ENCODE peak calls at places on chromosomes 3 and 15, in nine cellular contexts. P is stimulated activated CD4-positive, alpha-beta T cell treated with anti-CD3 and anti-CD28 coated beads, Interleukin-1b, Interleukin-23, amount 100 ng/mL, for 4 hours; U is activated CD8-positive, alpha-beta memory T cell treated with anti-CD3 and anti-CD28 coated beads, Interleukin-2, amount 10 ng/mL, durations not matched to agents 7 days and 5 days; Y is activated CD4-positive, alpha-beta T cell treated with anti-CD3 and anti-CD28 coated beads, Interleukin-2, amount 50 U/mL, for 48 hours; I is GM12865; W is SK-MEL-5; Z is fibroblast of mammary gland; J is endodermal cell; H is NCI-H2029. Q is an unnamed sample.

GRCh38 chr15:57652481-57652880 is 54.0 kb upstream of the POLR2M start:
- DNase-seq in P (no peak), U (no peak), Y (no peak), I (no peak), W (no peak), Z (no peak), J (no peak), H (no peak), Q (no peak)

GRCh38 chr3:52238193-52238760 is 681 bp downstream of the TWF2 start:
- DNase-seq in P (no peak), U (no peak), Y (no peak), I (no peak), W (no peak), Z (no peak), J (no peak), H (no peak), Q (no peak)

GRCh38 chr3:110629917-110630316 is 441.7 kb upstream of the NECTIN3 start:
- DNase-seq in P (no peak), U (no peak), Y (no peak), I (no peak), W (no peak), Z (no peak), J (no peak), H (no peak), Q (no peak)

GRCh38 chr3:24523195-24523594 is 28.5 kb upstream of the THRB start:
- DNase-seq in P (no peak), U (no peak), Y (no peak), I (no peak), W (no peak), Z (no peak), J (no peak), H (no peak), Q (no peak)

GRCh38 chr3:116981088-116981487 is 271.5 kb downstream of the TUSC7 start:
- DNase-seq in P (no peak), U (no peak), Y (no peak), I (no peak), W (no peak), Z (no peak), J (no peak), H (no peak), Q (no peak)

GRCh38 chr3:24470277-24470676 is 24.4 kb downstream of the THRB start:
- DNase-seq in P (no peak), U (no peak), Y (no peak), I (no peak), W (no peak), Z (no peak), J (no peak), H (no peak), Q (no peak)

GRCh38 chr3:59245879-59246501 is 196.2 kb upstream of the CFAP20DC start:
- DNase-seq in P (no peak), U (no peak), Y (no peak), I (no peak), W (peak), Z (peak), J (no peak), H (no peak), Q (no peak)

GRCh38 chr3:138186803-138187295 is 252 bp upstream of the ARMC8 start:
- DNase-seq in P (peak), U (peak), Y (peak), I (peak), W (peak), Z (no peak), J (peak), H (peak), Q (peak)

GRCh38 chr3:149186219-149186618 is 35.4 kb downstream of the CP start:
- DNase-seq in P (no peak), U (no peak), Y (no peak), I (no peak), W (no peak), Z (no peak), J (no peak), H (no peak), Q (no peak)

GRCh38 chr3:197348014-197348413 is 49.6 kb upstream of the DLG1 start:
- DNase-seq in P (no peak), U (no peak), Y (no peak), I (no peak), W (no peak), Z (no peak), J (no peak), H (no peak), Q (no peak)

GRCh38 chr15:63344737-63345390 is 36.8 kb downstream of the CA12 start:
- DNase-seq in P (no peak), U (no peak), Y (no peak), I (no peak), W (no peak), Z (no peak), J (no peak), H (no peak), Q (no peak)

GRCh38 chr15:32918481-32919026 is 200.8 kb downstream of the GREM1 start:
- DNase-seq in P (no peak), U (no peak), Y (no peak), I (no peak), W (no peak), Z (no peak), J (no peak), H (no peak), Q (no peak)

GRCh38 chr3:30122359-30122758 is 484.0 kb upstream of the TGFBR2 start:
- DNase-seq in P (no peak), U (no peak), Y (no peak), I (no peak), W (no peak), Z (no peak), J (no peak), H (no peak), Q (no peak)

GRCh38 chr3:106006001-106006400 is 137.2 kb upstream of the CBLB start:
- DNase-seq in P (no peak), U (no peak), Y (no peak), I (no peak), W (no peak), Z (peak), J (no peak), H (no peak), Q (peak)

GRCh38 chr3:195097331-195098255 is 173.4 kb downstream of the XXYLT1 start:
- DNase-seq in P (no peak), U (no peak), Y (no peak), I (peak), W (no peak), Z (no peak), J (no peak), H (no peak), Q (no peak)

GRCh38 chr15:64343841-64344240 is 12.1 kb downstream of the CSNK1G1 start:
- DNase-seq in P (no peak), U (no peak), Y (no peak), I (no peak), W (no peak), Z (peak), J (no peak), H (no peak), Q (no peak)

GRCh38 chr3:4752201-4753072 is 226.8 kb upstream of the BHLHE40 start:
- DNase-seq in P (no peak), U (no peak), Y (no peak), I (no peak), W (no peak), Z (no peak), J (peak), H (no peak), Q (peak)

GRCh38 chr3:50192689-50193141 is 1.3 kb downstream of the GNAT1 start:
- DNase-seq in P (peak), U (peak), Y (peak), I (peak), W (peak), Z (peak), J (peak), H (no peak), Q (peak)

GRCh38 chr15:94177112-94177511 is 54.2 kb upstream of the MCTP2 start:
- DNase-seq in P (no peak), U (no peak), Y (no peak), I (no peak), W (no peak), Z (no peak), J (no peak), H (no peak), Q (peak)

GRCh38 chr3:177603137-177603603 is 405.9 kb upstream of the TBL1XR1 start:
- DNase-seq in P (no peak), U (no peak), Y (no peak), I (peak), W (no peak), Z (no peak), J (no peak), H (no peak), Q (peak)

GRCh38 chr3:100269410-100270217 is 8.8 kb downstream of the TBC1D23 start:
- DNase-seq in P (no peak), U (peak), Y (peak), I (no peak), W (no peak), Z (peak), J (no peak), H (no peak), Q (peak)

GRCh38 chr3:72658466-72659100 is 189.7 kb downstream of the SHQ1 start:
- DNase-seq in P (no peak), U (no peak), Y (no peak), I (no peak), W (no peak), Z (no peak), J (no peak), H (no peak), Q (no peak)

GRCh38 chr3:120780977-120781376 is 38.4 kb downstream of the GTF2E1 start:
- DNase-seq in P (no peak), U (no peak), Y (no peak), I (peak), W (no peak), Z (peak), J (no peak), H (no peak), Q (peak)

GRCh38 chr3:133192967-133193366 is 154.8 kb downstream of the TMEM108 start:
- DNase-seq in P (no peak), U (no peak), Y (no peak), I (no peak), W (no peak), Z (no peak), J (no peak), H (no peak), Q (no peak)

GRCh38 chr15:70072479-70072878 is 25.2 kb downstream of the TLE3 start:
- DNase-seq in P (no peak), U (no peak), Y (no peak), I (peak), W (no peak), Z (no peak), J (no peak), H (no peak), Q (no peak)

GRCh38 chr15:48945386-48945785 is 18.3 kb downstream of the SHC4 start:
- DNase-seq in P (no peak), U (no peak), Y (no peak), I (no peak), W (peak), Z (no peak), J (no peak), H (no peak), Q (peak)

GRCh38 chr3:119913021-119913420 is 131.1 kb downstream of the NR1I2 start:
- DNase-seq in P (no peak), U (no peak), Y (no peak), I (no peak), W (no peak), Z (peak), J (no peak), H (no peak), Q (no peak)

GRCh38 chr3:172905480-172905850 is 154.9 kb downstream of the ECT2 start:
- DNase-seq in P (no peak), U (no peak), Y (no peak), I (no peak), W (no peak), Z (no peak), J (no peak), H (no peak), Q (no peak)

GRCh38 chr3:124745092-124745491 is 14.8 kb downstream of the UMPS start:
- DNase-seq in P (no peak), U (no peak), Y (no peak), I (no peak), W (no peak), Z (no peak), J (no peak), H (no peak), Q (no peak)

GRCh38 chr3:126481808-126482502 is 6.3 kb upstream of the ZXDC start:
- DNase-seq in P (no peak), U (no peak), Y (no peak), I (no peak), W (no peak), Z (peak), J (no peak), H (no peak), Q (peak)

GRCh38 chr3:141561426-141562034 is 74.7 kb downstream of the RASA2 start:
- DNase-seq in P (peak), U (peak), Y (no peak), I (peak), W (peak), Z (peak), J (peak), H (peak), Q (peak)

GRCh38 chr3:61530355-61530754 is 31.0 kb upstream of the PTPRG start:
- DNase-seq in P (no peak), U (no peak), Y (no peak), I (peak), W (peak), Z (peak), J (peak), H (peak), Q (peak)

GRCh38 chr3:52428151-52429005 is 16.5 kb downstream of the SEMA3G start:
- DNase-seq in P (no peak), U (peak), Y (peak), I (peak), W (peak), Z (peak), J (peak), H (no peak), Q (peak)

GRCh38 chr3:187694801-187695200 is 7.6 kb downstream of the RTP2 start:
- DNase-seq in P (no peak), U (no peak), Y (no peak), I (no peak), W (no peak), Z (peak), J (no peak), H (no peak), Q (no peak)

GRCh38 chr3:49554639-49555265 is 475 bp downstream of the BSN start:
- DNase-seq in P (no peak), U (peak), Y (peak), I (no peak), W (no peak), Z (no peak), J (peak), H (no peak), Q (no peak)

GRCh38 chr3:31444220-31445142 is 88.2 kb upstream of the STT3B start:
- DNase-seq in P (no peak), U (no peak), Y (no peak), I (no peak), W (no peak), Z (no peak), J (no peak), H (no peak), Q (no peak)

GRCh38 chr15:40894689-40895308 is 549 bp downstream of the VPS18 start:
- DNase-seq in P (peak), U (peak), Y (peak), I (peak), W (peak), Z (peak), J (peak), H (no peak), Q (peak)

GRCh38 chr3:139772539-139773500 is 95.0 kb upstream of the NMNAT3 start:
- DNase-seq in P (no peak), U (no peak), Y (no peak), I (no peak), W (no peak), Z (peak), J (no peak), H (no peak), Q (peak)

GRCh38 chr3:173622156-173622555 is 224.6 kb downstream of the NLGN1 start:
- DNase-seq in P (no peak), U (no peak), Y (no peak), I (no peak), W (no peak), Z (peak), J (no peak), H (no peak), Q (no peak)